ENCODE peak calls at places on chromosomes 7 and 10, in eight cellular contexts. One of them, this sample, is unnamed.

GRCh38 chr10:4196948-4197390 is 412.0 kb upstream of the KLF6 start:
- DNase-seq in transverse colon: no peak
- DNase-seq in occipital lobe: no peak
- DNase-seq in AML-193: no peak
- DNase-seq in stimulated activated effector memory CD8-positive, alpha-beta T cell treated with anti-CD3 and anti-CD28 coated beads, Interleukin-12 subunit alpha, Interleukin-12 subunit beta, amount 100 ng/mL, for 72 hours: no peak
- DNase-seq in NCI-H1694 treated with DMSO at 0.1 percent for 48 hours: no peak
- DNase-seq in endothelial cell: no peak
- DNase-seq in activated T-cell treated with anti-CD3 and anti-CD28 coated beads, Interleukin-2, amount 50 U/mL, for 72 hours: no peak
- DNase-seq in this sample: no peak

GRCh38 chr7:124192885-124193284 is 160.0 kb upstream of the TMEM229A start:
- DNase-seq in transverse colon: no peak
- DNase-seq in occipital lobe: no peak
- DNase-seq in AML-193: no peak
- DNase-seq in stimulated activated effector memory CD8-positive, alpha-beta T cell treated with anti-CD3 and anti-CD28 coated beads, Interleukin-12 subunit alpha, Interleukin-12 subunit beta, amount 100 ng/mL, for 72 hours: no peak
- DNase-seq in NCI-H1694 treated with DMSO at 0.1 percent for 48 hours: no peak
- DNase-seq in endothelial cell: no peak
- DNase-seq in activated T-cell treated with anti-CD3 and anti-CD28 coated beads, Interleukin-2, amount 50 U/mL, for 72 hours: no peak
- DNase-seq in this sample: no peak

GRCh38 chr7:36820527-36821170 is 96.4 kb upstream of the AOAH start:
- DNase-seq in transverse colon: no peak
- DNase-seq in occipital lobe: no peak
- DNase-seq in AML-193: no peak
- DNase-seq in stimulated activated effector memory CD8-positive, alpha-beta T cell treated with anti-CD3 and anti-CD28 coated beads, Interleukin-12 subunit alpha, Interleukin-12 subunit beta, amount 100 ng/mL, for 72 hours: no peak
- DNase-seq in NCI-H1694 treated with DMSO at 0.1 percent for 48 hours: no peak
- DNase-seq in endothelial cell: no peak
- DNase-seq in activated T-cell treated with anti-CD3 and anti-CD28 coated beads, Interleukin-2, amount 50 U/mL, for 72 hours: no peak
- DNase-seq in this sample: no peak

GRCh38 chr7:30594055-30594539 is 581 bp upstream of the GARS1 start:
- DNase-seq in transverse colon: peak; percentile 49
- DNase-seq in occipital lobe: peak; percentile 61
- DNase-seq in AML-193: peak; percentile 22
- DNase-seq in stimulated activated effector memory CD8-positive, alpha-beta T cell treated with anti-CD3 and anti-CD28 coated beads, Interleukin-12 subunit alpha, Interleukin-12 subunit beta, amount 100 ng/mL, for 72 hours: peak; percentile 76
- DNase-seq in NCI-H1694 treated with DMSO at 0.1 percent for 48 hours: peak; percentile 66
- DNase-seq in endothelial cell: peak; percentile 26
- DNase-seq in activated T-cell treated with anti-CD3 and anti-CD28 coated beads, Interleukin-2, amount 50 U/mL, for 72 hours: peak; percentile 51
- DNase-seq in this sample: peak; percentile 45

GRCh38 chr10:6173203-6173602 is 29.5 kb upstream of the PFKFB3 start:
- DNase-seq in transverse colon: peak; percentile 45
- DNase-seq in occipital lobe: no peak
- DNase-seq in AML-193: no peak
- DNase-seq in stimulated activated effector memory CD8-positive, alpha-beta T cell treated with anti-CD3 and anti-CD28 coated beads, Interleukin-12 subunit alpha, Interleukin-12 subunit beta, amount 100 ng/mL, for 72 hours: peak; percentile 77
- DNase-seq in NCI-H1694 treated with DMSO at 0.1 percent for 48 hours: no peak
- DNase-seq in endothelial cell: peak; percentile 49
- DNase-seq in activated T-cell treated with anti-CD3 and anti-CD28 coated beads, Interleukin-2, amount 50 U/mL, for 72 hours: peak; percentile 79
- DNase-seq in this sample: no peak

GRCh38 chr7:43584200-43584586 is 1.3 kb downstream of the STK17A start:
- DNase-seq in transverse colon: peak; percentile 19
- DNase-seq in occipital lobe: no peak
- DNase-seq in AML-193: peak; percentile 68
- DNase-seq in stimulated activated effector memory CD8-positive, alpha-beta T cell treated with anti-CD3 and anti-CD28 coated beads, Interleukin-12 subunit alpha, Interleukin-12 subunit beta, amount 100 ng/mL, for 72 hours: peak; percentile 69
- DNase-seq in NCI-H1694 treated with DMSO at 0.1 percent for 48 hours: peak; percentile 20
- DNase-seq in endothelial cell: no peak
- DNase-seq in activated T-cell treated with anti-CD3 and anti-CD28 coated beads, Interleukin-2, amount 50 U/mL, for 72 hours: peak; percentile 33
- DNase-seq in this sample: no peak

GRCh38 chr7:121069346-121070100 is 81.0 kb downstream of the CPED1 start:
- DNase-seq in transverse colon: no peak
- DNase-seq in occipital lobe: no peak
- DNase-seq in AML-193: no peak
- DNase-seq in stimulated activated effector memory CD8-positive, alpha-beta T cell treated with anti-CD3 and anti-CD28 coated beads, Interleukin-12 subunit alpha, Interleukin-12 subunit beta, amount 100 ng/mL, for 72 hours: no peak
- DNase-seq in NCI-H1694 treated with DMSO at 0.1 percent for 48 hours: no peak
- DNase-seq in endothelial cell: no peak
- DNase-seq in activated T-cell treated with anti-CD3 and anti-CD28 coated beads, Interleukin-2, amount 50 U/mL, for 72 hours: no peak
- DNase-seq in this sample: no peak

GRCh38 chr7:84674236-84674913 is 479.8 kb upstream of the SEMA3A start:
- DNase-seq in transverse colon: no peak
- DNase-seq in occipital lobe: no peak
- DNase-seq in AML-193: no peak
- DNase-seq in stimulated activated effector memory CD8-positive, alpha-beta T cell treated with anti-CD3 and anti-CD28 coated beads, Interleukin-12 subunit alpha, Interleukin-12 subunit beta, amount 100 ng/mL, for 72 hours: no peak
- DNase-seq in NCI-H1694 treated with DMSO at 0.1 percent for 48 hours: no peak
- DNase-seq in endothelial cell: no peak
- DNase-seq in activated T-cell treated with anti-CD3 and anti-CD28 coated beads, Interleukin-2, amount 50 U/mL, for 72 hours: no peak
- DNase-seq in this sample: no peak

GRCh38 chr10:43196131-43196980 is 58.1 kb downstream of the CSGALNACT2 start:
- DNase-seq in transverse colon: no peak
- DNase-seq in occipital lobe: no peak
- DNase-seq in AML-193: no peak
- DNase-seq in stimulated activated effector memory CD8-positive, alpha-beta T cell treated with anti-CD3 and anti-CD28 coated beads, Interleukin-12 subunit alpha, Interleukin-12 subunit beta, amount 100 ng/mL, for 72 hours: peak; percentile 49
- DNase-seq in NCI-H1694 treated with DMSO at 0.1 percent for 48 hours: no peak
- DNase-seq in endothelial cell: no peak
- DNase-seq in activated T-cell treated with anti-CD3 and anti-CD28 coated beads, Interleukin-2, amount 50 U/mL, for 72 hours: no peak
- DNase-seq in this sample: peak; percentile 19

GRCh38 chr7:39734605-39735004 is 111.2 kb downstream of the RALA start:
- DNase-seq in transverse colon: no peak
- DNase-seq in occipital lobe: no peak
- DNase-seq in AML-193: no peak
- DNase-seq in stimulated activated effector memory CD8-positive, alpha-beta T cell treated with anti-CD3 and anti-CD28 coated beads, Interleukin-12 subunit alpha, Interleukin-12 subunit beta, amount 100 ng/mL, for 72 hours: no peak
- DNase-seq in NCI-H1694 treated with DMSO at 0.1 percent for 48 hours: no peak
- DNase-seq in endothelial cell: no peak
- DNase-seq in activated T-cell treated with anti-CD3 and anti-CD28 coated beads, Interleukin-2, amount 50 U/mL, for 72 hours: no peak
- DNase-seq in this sample: no peak

GRCh38 chr7:47483604-47484273 is 98.2 kb downstream of the TNS3 start:
- DNase-seq in transverse colon: no peak
- DNase-seq in occipital lobe: no peak
- DNase-seq in AML-193: no peak
- DNase-seq in stimulated activated effector memory CD8-positive, alpha-beta T cell treated with anti-CD3 and anti-CD28 coated beads, Interleukin-12 subunit alpha, Interleukin-12 subunit beta, amount 100 ng/mL, for 72 hours: no peak
- DNase-seq in NCI-H1694 treated with DMSO at 0.1 percent for 48 hours: no peak
- DNase-seq in endothelial cell: peak; percentile 27
- DNase-seq in activated T-cell treated with anti-CD3 and anti-CD28 coated beads, Interleukin-2, amount 50 U/mL, for 72 hours: no peak
- DNase-seq in this sample: no peak

GRCh38 chr7:194257-194995 is 2.1 kb downstream of the FAM20C start:
- DNase-seq in transverse colon: no peak
- DNase-seq in occipital lobe: no peak
- DNase-seq in AML-193: no peak
- DNase-seq in stimulated activated effector memory CD8-positive, alpha-beta T cell treated with anti-CD3 and anti-CD28 coated beads, Interleukin-12 subunit alpha, Interleukin-12 subunit beta, amount 100 ng/mL, for 72 hours: no peak
- DNase-seq in NCI-H1694 treated with DMSO at 0.1 percent for 48 hours: no peak
- DNase-seq in endothelial cell: no peak
- DNase-seq in activated T-cell treated with anti-CD3 and anti-CD28 coated beads, Interleukin-2, amount 50 U/mL, for 72 hours: no peak
- DNase-seq in this sample: peak; percentile 66